ENCODE peak calls at places on chromosome 19, in four cellular contexts. One of them, this sample, is unnamed.

GRCh38 chr19:50204811-50205675 is 1.6 kb downstream of the MYH14 start:
- DNase-seq in A549: no peak
- DNase-seq in K562: peak
- DNase-seq in HepG2: peak
- DNase-seq in this sample: no peak

GRCh38 chr19:6694147-6694815 is 24.3 kb upstream of the TNFSF14 start:
- DNase-seq in A549: peak
- DNase-seq in K562: peak
- DNase-seq in HepG2: peak
- DNase-seq in this sample: no peak

GRCh38 chr19:7417671-7418324 is 69.1 kb downstream of the ARHGEF18 start:
- DNase-seq in A549: no peak
- DNase-seq in K562: peak
- DNase-seq in HepG2: no peak
- DNase-seq in this sample: no peak

GRCh38 chr19:58040751-58041525 is 7.1 kb downstream of the ZSCAN1 start:
- DNase-seq in A549: no peak
- DNase-seq in K562: no peak
- DNase-seq in HepG2: no peak
- DNase-seq in this sample: no peak

GRCh38 chr19:1364070-1364719 is 19.5 kb upstream of the NDUFS7 start:
- DNase-seq in A549: no peak
- DNase-seq in K562: no peak
- DNase-seq in HepG2: no peak
- DNase-seq in this sample: no peak

GRCh38 chr19:47324502-47324901 is 7.5 kb upstream of the C5AR2 start:
- DNase-seq in A549: no peak
- DNase-seq in K562: no peak
- DNase-seq in HepG2: no peak
- DNase-seq in this sample: no peak

GRCh38 chr19:36849701-36850645 is 703 bp upstream of the ZNF345 start:
- DNase-seq in A549: peak
- DNase-seq in K562: peak
- DNase-seq in HepG2: peak
- DNase-seq in this sample: peak

GRCh38 chr19:39704181-39705044 is at the start of gene LGALS14:
- DNase-seq in A549: no peak
- DNase-seq in K562: no peak
- DNase-seq in HepG2: no peak
- DNase-seq in this sample: no peak

GRCh38 chr19:49014123-49014869 is 2.6 kb downstream of the LHB start:
- DNase-seq in A549: no peak
- DNase-seq in K562: peak
- DNase-seq in HepG2: no peak
- DNase-seq in this sample: no peak

GRCh38 chr19:47247308-47247990 is 8.9 kb upstream of the CCDC9 start:
- DNase-seq in A549: peak
- DNase-seq in K562: peak
- DNase-seq in HepG2: peak
- DNase-seq in this sample: no peak

GRCh38 chr19:35975608-35976214 is 19.3 kb upstream of the SDHAF1 start:
- DNase-seq in A549: no peak
- DNase-seq in K562: peak
- DNase-seq in HepG2: no peak
- DNase-seq in this sample: no peak

GRCh38 chr19:40219721-40220276 is 1.6 kb upstream of the TTC9B start:
- DNase-seq in A549: peak
- DNase-seq in K562: peak
- DNase-seq in HepG2: no peak
- DNase-seq in this sample: no peak

GRCh38 chr19:18401580-18402112 is 4.2 kb upstream of the LRRC25 start:
- DNase-seq in A549: peak
- DNase-seq in K562: peak
- DNase-seq in HepG2: peak
- DNase-seq in this sample: no peak

GRCh38 chr19:39828015-39828633 is 5.8 kb downstream of the DYRK1B start:
- DNase-seq in A549: no peak
- DNase-seq in K562: no peak
- DNase-seq in HepG2: no peak
- DNase-seq in this sample: no peak

GRCh38 chr19:947707-948533 is 22.1 kb downstream of the ARID3A start:
- DNase-seq in A549: no peak
- DNase-seq in K562: no peak
- DNase-seq in HepG2: no peak
- DNase-seq in this sample: peak

GRCh38 chr19:46674416-46675178 is 13.6 kb upstream of the DACT3 start:
- DNase-seq in A549: peak
- DNase-seq in K562: peak
- DNase-seq in HepG2: no peak
- DNase-seq in this sample: no peak

GRCh38 chr19:6718741-6719539 is 1.5 kb downstream of the C3 start:
- DNase-seq in A549: peak
- DNase-seq in K562: peak
- DNase-seq in HepG2: peak
- DNase-seq in this sample: no peak

GRCh38 chr19:6608950-6609349 is 18.0 kb upstream of the CD70 start:
- DNase-seq in A549: no peak
- DNase-seq in K562: no peak
- DNase-seq in HepG2: no peak
- DNase-seq in this sample: no peak

GRCh38 chr19:38729653-38730469 is 14.4 kb downstream of the CAPN12 start:
- DNase-seq in A549: peak
- DNase-seq in K562: peak
- DNase-seq in HepG2: peak
- DNase-seq in this sample: no peak

GRCh38 chr19:46926201-46927071 is 65.6 kb downstream of the ARHGAP35 start:
- DNase-seq in A549: no peak
- DNase-seq in K562: no peak
- DNase-seq in HepG2: no peak
- DNase-seq in this sample: no peak

GRCh38 chr19:8485561-8486371 is 16.7 kb downstream of the PRAM1 start:
- DNase-seq in A549: no peak
- DNase-seq in K562: no peak
- DNase-seq in HepG2: no peak
- DNase-seq in this sample: no peak

GRCh38 chr19:39320948-39321831 is 527 bp upstream of the LRFN1 start:
- DNase-seq in A549: no peak
- DNase-seq in K562: no peak
- DNase-seq in HepG2: no peak
- DNase-seq in this sample: no peak

GRCh38 chr19:19256072-19256969 is 16.8 kb downstream of the TM6SF2 start:
- DNase-seq in A549: peak
- DNase-seq in K562: no peak
- DNase-seq in HepG2: peak
- DNase-seq in this sample: no peak

GRCh38 chr19:35533201-35533821 is at the start of gene GAPDHS:
- DNase-seq in A549: no peak
- DNase-seq in K562: peak
- DNase-seq in HepG2: no peak
- DNase-seq in this sample: no peak

GRCh38 chr19:17402982-17403855 is 2.2 kb downstream of the BST2 start:
- DNase-seq in A549: peak
- DNase-seq in K562: peak
- DNase-seq in HepG2: no peak
- DNase-seq in this sample: no peak

GRCh38 chr19:19628499-19629134 is 597 bp upstream of the LPAR2 start:
- DNase-seq in A549: peak
- DNase-seq in K562: no peak
- DNase-seq in HepG2: no peak
- DNase-seq in this sample: no peak

GRCh38 chr19:29761575-29762225 is 46.6 kb upstream of the C19orf12 start:
- DNase-seq in A549: no peak
- DNase-seq in K562: no peak
- DNase-seq in HepG2: no peak
- DNase-seq in this sample: no peak

GRCh38 chr19:4414144-4414799 is 11.8 kb downstream of the CHAF1A start:
- DNase-seq in A549: no peak
- DNase-seq in K562: no peak
- DNase-seq in HepG2: no peak
- DNase-seq in this sample: no peak

GRCh38 chr19:34254552-34255432 is at the start of gene GARRE1:
- DNase-seq in A549: peak
- DNase-seq in K562: peak
- DNase-seq in HepG2: no peak
- DNase-seq in this sample: no peak

GRCh38 chr19:11373166-11373884 is 1.1 kb upstream of the SWSAP1 start:
- DNase-seq in A549: no peak
- DNase-seq in K562: no peak
- DNase-seq in HepG2: no peak
- DNase-seq in this sample: no peak

GRCh38 chr19:16628984-16629691 is 1.1 kb upstream of the MED26 start:
- DNase-seq in A549: no peak
- DNase-seq in K562: no peak
- DNase-seq in HepG2: no peak
- DNase-seq in this sample: peak

DNA sequence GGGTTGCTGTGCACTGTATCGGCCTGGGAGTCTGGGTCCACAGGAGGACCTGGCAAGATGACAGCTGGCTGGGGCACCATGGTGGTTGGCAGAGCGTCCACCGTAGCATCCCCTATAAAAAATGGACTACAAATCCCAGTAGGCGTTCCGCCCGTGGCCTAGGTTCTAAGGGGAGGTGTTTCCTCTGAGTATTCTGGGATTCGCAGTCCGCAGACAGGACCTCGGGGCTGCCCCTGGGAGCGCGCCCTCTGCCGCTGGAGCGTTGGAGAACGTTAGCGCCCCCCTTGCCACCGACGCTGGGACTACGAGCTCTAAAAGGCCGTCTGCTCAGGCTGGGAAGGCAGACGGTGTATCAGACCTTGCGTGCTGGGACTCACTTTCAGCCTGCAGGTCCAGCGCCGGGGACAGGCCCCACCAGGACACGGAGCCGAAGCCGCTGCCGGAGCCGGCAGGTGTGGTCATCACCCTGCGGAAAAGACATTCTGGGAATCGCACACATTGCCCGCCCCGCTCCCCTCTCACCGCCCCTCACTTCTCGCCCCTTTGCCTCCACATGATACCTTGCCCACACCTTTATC is 372 bp downstream of the DNAAF3 start:
- DNase-seq in A549: peak
- DNase-seq in K562: peak
- DNase-seq in HepG2: peak
- DNase-seq in this sample: no peak
- TF ChIP-seq CHD2 in A549: no peak
- TF ChIP-seq CHD2 in K562: no peak
- TF ChIP-seq CHD2 in HepG2: no peak
- TF ChIP-seq CHD2 in this sample: no peak

GRCh38 chr19:13013649-13014048 is 18.4 kb downstream of the NFIX start:
- DNase-seq in A549: no peak
- DNase-seq in K562: no peak
- DNase-seq in HepG2: no peak
- DNase-seq in this sample: no peak

GRCh38 chr19:13012690-13013608 is 17.7 kb downstream of the NFIX start:
- DNase-seq in A549: no peak
- DNase-seq in K562: peak
- DNase-seq in HepG2: peak
- DNase-seq in this sample: no peak

GRCh38 chr19:13014921-13015280 is 19.6 kb downstream of the NFIX start:
- DNase-seq in A549: no peak
- DNase-seq in K562: no peak
- DNase-seq in HepG2: no peak
- DNase-seq in this sample: no peak

GRCh38 chr19:13015361-13016231 is 20.3 kb downstream of the NFIX start:
- DNase-seq in A549: no peak
- DNase-seq in K562: peak
- DNase-seq in HepG2: no peak
- DNase-seq in this sample: no peak

GRCh38 chr19:13014101-13014920 is 19.0 kb downstream of the NFIX start:
- DNase-seq in A549: no peak
- DNase-seq in K562: peak
- DNase-seq in HepG2: no peak
- DNase-seq in this sample: no peak
- TF ChIP-seq MYC in A549: no peak
- TF ChIP-seq MYC in K562: no peak
- TF ChIP-seq MYC in HepG2: no peak
- TF ChIP-seq MYC in this sample: no peak

DNA sequence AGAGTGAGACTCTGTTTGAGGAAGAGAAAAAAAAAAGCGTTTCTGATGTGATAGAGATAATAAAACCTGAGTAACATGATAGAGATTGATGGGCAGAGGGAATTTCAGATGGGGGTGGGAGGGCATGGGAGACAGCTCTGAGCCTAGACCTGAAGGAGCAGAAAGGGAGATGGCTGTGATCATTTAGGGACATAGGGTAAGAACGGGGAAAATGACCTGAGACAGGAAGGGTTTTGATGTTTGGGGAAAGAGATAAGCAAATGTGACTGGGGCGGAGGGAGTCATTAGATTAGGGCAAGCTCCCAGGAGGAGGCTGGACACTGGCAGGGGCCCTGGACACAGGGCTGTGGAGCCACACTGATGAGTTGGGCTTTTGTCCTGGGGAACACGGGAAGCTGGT is 6.1 kb downstream of the ZNF320 start:
- DNase-seq in A549: no peak
- DNase-seq in K562: no peak
- DNase-seq in HepG2: no peak
- DNase-seq in this sample: no peak
- TF ChIP-seq CHD2 in A549: no peak
- TF ChIP-seq CHD2 in K562: no peak
- TF ChIP-seq CHD2 in HepG2: no peak
- TF ChIP-seq CHD2 in this sample: no peak

GRCh38 chr19:51407631-51408131 is 9.8 kb downstream of the SIGLEC10 start:
- DNase-seq in A549: peak
- DNase-seq in K562: peak
- DNase-seq in HepG2: peak
- DNase-seq in this sample: no peak
- TF ChIP-seq MYC in A549: no peak
- TF ChIP-seq MYC in K562: no peak
- TF ChIP-seq MYC in HepG2: no peak
- TF ChIP-seq MYC in this sample: no peak

GRCh38 chr19:41997121-41997850 is 3.3 kb upstream of the ATP1A3 start:
- DNase-seq in A549: peak
- DNase-seq in K562: peak
- DNase-seq in HepG2: no peak
- DNase-seq in this sample: no peak
- TF ChIP-seq CHD2 in A549: no peak
- TF ChIP-seq CHD2 in K562: no peak
- TF ChIP-seq CHD2 in HepG2: no peak
- TF ChIP-seq CHD2 in this sample: no peak